ENCODE peak calls at places on chromosomes 4 and X, in eight cellular contexts. Z, Q, V, A, R, G, E and X are unnamed samples.

GRCh38 chr4:42328978-42329377 is 68.3 kb upstream of the SHISA3 start:
- DNase-seq in Z (no peak), Q (no peak), V (no peak), A (no peak), R (no peak), G (no peak), E (no peak), X (no peak)

GRCh38 chrX:150326843-150327242 is 36.3 kb upstream of the MAMLD1 start:
- DNase-seq in Z (no peak), Q (no peak), V (no peak), A (no peak), R (no peak), G (no peak), E (no peak), X (no peak)

GRCh38 chr4:102620697-102621497 is 119.7 kb downstream of the NFKB1 start:
- DNase-seq in Z (no peak), Q (no peak), V (peak), A (no peak), R (peak), G (peak), E (no peak), X (no peak)

GRCh38 chr4:108544504-108544903 is 75.9 kb upstream of the RPL34 start:
- DNase-seq in Z (no peak), Q (no peak), V (no peak), A (no peak), R (peak), G (no peak), E (no peak), X (no peak)

GRCh38 chr4:8765631-8766590 is 105.7 kb downstream of the HMX1 start:
- DNase-seq in Z (no peak), Q (no peak), V (no peak), A (no peak), R (no peak), G (no peak), E (peak), X (no peak)

GRCh38 chrX:86946569-86946968 is 571.0 kb upstream of the KLHL4 start:
- DNase-seq in Z (no peak), Q (no peak), V (peak), A (no peak), R (peak), G (no peak), E (no peak), X (no peak)

GRCh38 chr4:7124643-7125442 is 57.0 kb upstream of the GRPEL1 start:
- DNase-seq in Z (peak), Q (no peak), V (no peak), A (no peak), R (peak), G (peak), E (no peak), X (peak)

GRCh38 chr4:139229534-139230039 is 50.4 kb downstream of the MGARP start:
- DNase-seq in Z (no peak), Q (no peak), V (peak), A (no peak), R (peak), G (no peak), E (no peak), X (no peak)

GRCh38 chrX:11758400-11759171 is 549 bp downstream of the MSL3 start:
- DNase-seq in Z (peak), Q (peak), V (peak), A (peak), R (peak), G (no peak), E (peak), X (peak)

GRCh38 chrX:23888887-23889501 is 18.7 kb downstream of the APOO start:
- DNase-seq in Z (no peak), Q (no peak), V (no peak), A (no peak), R (no peak), G (no peak), E (no peak), X (no peak)

GRCh38 chrX:39772057-39772832 is 325.5 kb downstream of the BCOR start:
- DNase-seq in Z (no peak), Q (no peak), V (no peak), A (no peak), R (no peak), G (no peak), E (no peak), X (no peak)

GRCh38 chrX:103730746-103731508 is 20.2 kb downstream of the TMEM31 start:
- DNase-seq in Z (no peak), Q (no peak), V (no peak), A (no peak), R (peak), G (peak), E (no peak), X (peak)

GRCh38 chr4:70940134-70940533 is 38.0 kb downstream of the MOB1B start:
- DNase-seq in Z (no peak), Q (no peak), V (no peak), A (no peak), R (no peak), G (no peak), E (no peak), X (no peak)

GRCh38 chr4:140819621-140820020 is 63.4 kb upstream of the TBC1D9 start:
- DNase-seq in Z (no peak), Q (no peak), V (no peak), A (no peak), R (no peak), G (no peak), E (no peak), X (no peak)

GRCh38 chrX:119617511-119618164 is 11.4 kb upstream of the NKRF start:
- DNase-seq in Z (no peak), Q (no peak), V (no peak), A (no peak), R (no peak), G (no peak), E (no peak), X (no peak)

GRCh38 chrX:123311486-123311885 is 127.4 kb downstream of the GRIA3 start:
- DNase-seq in Z (no peak), Q (no peak), V (no peak), A (no peak), R (no peak), G (no peak), E (no peak), X (no peak)

GRCh38 chrX:41421071-41421729 is 25.9 kb upstream of the NYX start:
- DNase-seq in Z (no peak), Q (no peak), V (no peak), A (no peak), R (no peak), G (no peak), E (no peak), X (no peak)
- H3K4me3 ChIP-seq in Z (no peak), Q (no peak), V (no peak), A (no peak), R (no peak), G (no peak), E (no peak), X (no peak)

GRCh38 chr4:112894951-112895350 is 154.5 kb upstream of the ANK2 start:
- DNase-seq in Z (no peak), Q (no peak), V (no peak), A (no peak), R (no peak), G (no peak), E (no peak), X (no peak)
- H3K4me3 ChIP-seq in Z (no peak), Q (no peak), V (no peak), A (no peak), R (no peak), G (no peak), E (no peak), X (no peak)

GRCh38 chr4:114146947-114147618 is 167.6 kb upstream of the ARSJ start:
- DNase-seq in Z (no peak), Q (no peak), V (no peak), A (no peak), R (no peak), G (no peak), E (peak), X (no peak)
- H3K4me3 ChIP-seq in Z (no peak), Q (peak), V (no peak), A (no peak), R (no peak), G (no peak), E (no peak), X (no peak)

DNA sequence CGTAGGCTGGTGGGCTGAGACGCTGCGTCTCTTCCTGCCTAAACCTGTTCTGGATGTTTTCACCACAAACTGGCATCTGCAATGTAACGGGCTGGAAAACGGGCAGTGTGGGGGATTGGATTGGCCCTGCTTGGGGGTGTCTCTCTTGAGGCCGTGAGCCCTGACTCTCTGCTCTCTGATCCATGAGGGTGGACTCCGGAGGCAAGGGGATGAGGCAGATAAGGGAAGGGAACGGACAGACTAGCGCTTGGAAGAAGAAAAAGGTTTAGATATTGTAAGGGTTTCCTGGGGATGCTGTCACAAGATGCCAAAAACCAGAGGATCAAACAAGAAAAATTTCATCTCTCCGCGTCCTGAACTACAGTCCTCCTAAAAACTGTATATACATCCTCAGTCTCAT is 237.7 kb downstream of the SHOX start:
- DNase-seq in Z (no peak), Q (no peak), V (no peak), A (no peak), R (no peak), G (no peak), E (no peak), X (no peak)
- H3K4me3 ChIP-seq in Z (no peak), Q (no peak), V (no peak), A (no peak), R (no peak), G (no peak), E (no peak), X (no peak)

GRCh38 chr4:25928956-25929336 is 14.9 kb downstream of the SMIM20 start:
- DNase-seq in Z (no peak), Q (no peak), V (no peak), A (no peak), R (peak), G (no peak), E (no peak), X (no peak)

GRCh38 chr4:25925486-25926201 is 11.6 kb downstream of the SMIM20 start:
- DNase-seq in Z (no peak), Q (no peak), V (peak), A (no peak), R (peak), G (no peak), E (no peak), X (no peak)

GRCh38 chr4:25928320-25928955 is 14.4 kb downstream of the SMIM20 start:
- DNase-seq in Z (no peak), Q (no peak), V (no peak), A (no peak), R (no peak), G (no peak), E (no peak), X (no peak)

GRCh38 chr4:25927361-25928040 is 13.5 kb downstream of the SMIM20 start:
- DNase-seq in Z (no peak), Q (no peak), V (no peak), A (no peak), R (no peak), G (no peak), E (no peak), X (no peak)

DNA sequence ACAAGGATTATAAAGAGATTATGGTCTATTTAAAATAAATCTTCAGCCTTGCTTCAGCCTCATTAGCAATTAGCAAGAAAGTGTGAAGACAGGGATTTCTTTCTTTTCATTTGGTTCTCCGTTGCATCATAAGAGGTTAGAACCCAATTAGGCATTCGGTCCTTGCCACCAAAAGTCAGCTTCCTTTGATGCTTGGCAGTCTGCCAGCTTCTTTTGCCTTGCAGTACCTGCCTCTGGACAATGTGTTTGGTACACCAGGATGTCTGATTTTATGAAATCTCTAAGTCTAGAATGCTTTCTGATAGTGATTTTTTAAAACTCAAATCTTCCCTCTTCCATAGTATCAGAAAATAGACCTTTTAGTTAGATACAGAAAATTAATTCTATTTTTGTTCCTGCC is 12.5 kb downstream of the SMIM20 start:
- DNase-seq in Z (no peak), Q (no peak), V (no peak), A (no peak), R (no peak), G (no peak), E (no peak), X (no peak)
- H3K4me3 ChIP-seq in Z (no peak), Q (no peak), V (no peak), A (no peak), R (no peak), G (no peak), E (no peak), X (no peak)

DNA sequence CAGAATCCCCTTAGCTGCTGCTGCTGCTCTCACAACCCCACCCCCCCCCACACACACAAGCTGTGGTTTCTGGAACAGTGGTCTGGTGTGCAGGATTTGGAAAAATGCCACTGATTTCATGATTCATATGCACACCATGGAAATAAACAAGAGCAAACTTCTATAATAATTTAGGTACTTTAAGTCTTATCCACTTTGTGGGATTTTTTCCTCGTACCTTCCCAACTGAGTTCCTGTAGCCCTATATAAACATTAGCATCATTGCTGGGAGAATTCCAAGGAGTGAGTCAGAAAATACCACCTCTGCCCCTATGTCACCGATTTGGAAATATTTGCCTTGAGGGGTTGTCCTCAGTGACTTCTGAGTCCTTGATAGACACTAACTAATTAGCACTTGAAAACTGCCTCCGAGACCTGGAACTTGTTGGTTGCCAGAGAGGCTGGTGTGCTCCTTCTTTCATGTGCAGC is 61.6 kb downstream of the CPE start:
- DNase-seq in Z (no peak), Q (no peak), V (peak), A (no peak), R (peak), G (peak), E (no peak), X (no peak)
- H3K4me3 ChIP-seq in Z (no peak), Q (no peak), V (no peak), A (no peak), R (no peak), G (no peak), E (no peak), X (no peak)